ENCODE peak calls at places on chromosomes 4 and X, in four cellular contexts. S, X, J and I are unnamed samples.

GRCh38 chr4:103076777-103077347 is 301 bp upstream of the SLC9B2 start:
- DNase-seq in S (no peak), X (peak), J (no peak), I (no peak)

GRCh38 chr4:71065991-71066390 is 72.5 kb downstream of the DCK start:
- DNase-seq in S (no peak), X (no peak), J (no peak), I (no peak)

GRCh38 chr4:176902710-176903323 is 110.1 kb upstream of the VEGFC start:
- DNase-seq in S (no peak), X (peak), J (no peak), I (no peak)

GRCh38 chr4:110106946-110107325 is 91.5 kb downstream of the ELOVL6 start:
- DNase-seq in S (no peak), X (peak), J (no peak), I (no peak)

GRCh38 chr4:101346312-101346561 is 1.1 kb downstream of the PPP3CA start:
- DNase-seq in S (peak), X (no peak), J (no peak), I (no peak)

GRCh38 chr4:88584471-88584900 is 7.8 kb upstream of the HERC3 start:
- DNase-seq in S (no peak), X (no peak), J (no peak), I (no peak)

GRCh38 chrX:84188320-84188834 is 378 bp upstream of the RPS6KA6 start:
- DNase-seq in S (no peak), X (peak), J (peak), I (no peak)

GRCh38 chr4:145132521-145133098 is 34.5 kb downstream of the ABCE1 start:
- DNase-seq in S (no peak), X (peak), J (no peak), I (no peak)

GRCh38 chr4:40340034-40340433 is 4.9 kb downstream of the CHRNA9 start:
- DNase-seq in S (no peak), X (peak), J (no peak), I (no peak)

GRCh38 chr4:17664755-17665154 is 50.3 kb downstream of the MED28 start:
- DNase-seq in S (no peak), X (no peak), J (no peak), I (no peak)

GRCh38 chrX:31588355-31588754 is 516.5 kb upstream of the FTHL17 start:
- DNase-seq in S (no peak), X (no peak), J (no peak), I (no peak)

GRCh38 chrX:70424801-70425200 is 1.7 kb downstream of the GDPD2 start:
- DNase-seq in S (no peak), X (no peak), J (no peak), I (no peak)

GRCh38 chr4:10074767-10075105 is 41.9 kb downstream of the WDR1 start:
- DNase-seq in S (no peak), X (peak), J (no peak), I (no peak)

GRCh38 chrX:110852180-110852579 is 56.6 kb upstream of the CHRDL1 start:
- DNase-seq in S (no peak), X (peak), J (no peak), I (no peak)

GRCh38 chr4:16757080-16757521 is 141.3 kb downstream of the LDB2 start:
- DNase-seq in S (no peak), X (peak), J (peak), I (no peak)

GRCh38 chr4:27490747-27491146 is 630.1 kb downstream of the STIM2 start:
- DNase-seq in S (no peak), X (no peak), J (no peak), I (no peak)

GRCh38 chr4:116005806-116006088 is 892.3 kb upstream of the NDST4 start:
- DNase-seq in S (no peak), X (no peak), J (no peak), I (no peak)

GRCh38 chr4:143482753-143483362 is 30.6 kb upstream of the SMARCA5 start:
- DNase-seq in S (no peak), X (peak), J (peak), I (no peak)

GRCh38 chrX:153702350-153703035 is 14.8 kb downstream of the SLC6A8 start:
- DNase-seq in S (no peak), X (no peak), J (no peak), I (no peak)

GRCh38 chr4:129095811-129096454 is at the start of gene C4orf33:
- DNase-seq in S (peak), X (peak), J (peak), I (peak)

GRCh38 chrX:110284159-110284558 is 33.7 kb downstream of the AMMECR1 start:
- DNase-seq in S (no peak), X (peak), J (no peak), I (no peak)

GRCh38 chr4:3518511-3518880 is 13.7 kb downstream of the LRPAP1 start:
- DNase-seq in S (peak), X (no peak), J (no peak), I (no peak)

GRCh38 chr4:95510145-95510544 is 38.6 kb downstream of the UNC5C start:
- DNase-seq in S (no peak), X (no peak), J (no peak), I (no peak)

GRCh38 chr4:30714408-30715031 is 5.6 kb upstream of the PCDH7 start:
- DNase-seq in S (no peak), X (peak), J (no peak), I (no peak)

GRCh38 chr4:169147217-169147616 is 123.5 kb downstream of the SH3RF1 start:
- DNase-seq in S (no peak), X (peak), J (no peak), I (no peak)

GRCh38 chr4:138891610-138892009 is 124.0 kb upstream of the NOCT start:
- DNase-seq in S (no peak), X (peak), J (no peak), I (no peak)